ENCODE peak calls at places on chromosomes 5 and 9, in six cellular contexts. J is body of pancreas, I is A673, W is dorsolateral prefrontal cortex, T is cardiac muscle cell, K is Peyer's patch. Y is an unnamed sample.

GRCh38 chr9:35756743-35757526 is 2.9 kb upstream of the MSMP start:
- DNase-seq in J (peak; percentile 86), I (peak; percentile 80), W (peak; percentile 72), T (peak; percentile 17), K (peak; percentile 90), Y (peak; percentile 77)

GRCh38 chr5:89756955-89757354 is 652.6 kb downstream of the CETN3 start:
- DNase-seq in J (peak; percentile 32), I (peak; percentile 16), W (peak; percentile 33), T (peak; percentile 56), K (no peak), Y (no peak)

GRCh38 chr9:92279302-92279701 is 14.2 kb downstream of the IARS1 start:
- DNase-seq in J (no peak), I (no peak), W (no peak), T (no peak), K (no peak), Y (no peak)

GRCh38 chr5:77083088-77083487 is 4.0 kb downstream of the ZBED3 start:
- DNase-seq in J (no peak), I (no peak), W (no peak), T (no peak), K (no peak), Y (no peak)

GRCh38 chr5:128083811-128084227 is 253 bp downstream of the SLC12A2 start:
- DNase-seq in J (no peak), I (no peak), W (no peak), T (peak; percentile 73), K (no peak), Y (no peak)

GRCh38 chr5:167167191-167167590 is 1124.3 kb upstream of the WWC1 start:
- DNase-seq in J (no peak), I (peak; percentile 49), W (no peak), T (no peak), K (no peak), Y (no peak)

GRCh38 chr9:78858266-78858665 is 561.3 kb downstream of the PSAT1 start:
- DNase-seq in J (no peak), I (no peak), W (no peak), T (no peak), K (no peak), Y (no peak)

GRCh38 chr5:40437452-40437861 is 242.3 kb upstream of the PTGER4 start:
- DNase-seq in J (no peak), I (no peak), W (no peak), T (peak; percentile 57), K (peak; percentile 80), Y (no peak)

GRCh38 chr9:37919956-37920335 is 16.0 kb upstream of the SLC25A51 start:
- DNase-seq in J (no peak), I (no peak), W (no peak), T (no peak), K (peak; percentile 10), Y (peak; percentile 11)

GRCh38 chr5:60497706-60498500 is 202.1 kb downstream of the DEPDC1B start:
- DNase-seq in J (no peak), I (no peak), W (no peak), T (peak; percentile 43), K (no peak), Y (no peak)

GRCh38 chr5:151047814-151048425 is 27.5 kb downstream of the GPX3 start:
- DNase-seq in J (no peak), I (peak; percentile 37), W (no peak), T (peak; percentile 38), K (no peak), Y (no peak)

GRCh38 chr9:29285818-29286217 is 1712.5 kb upstream of the C9orf72 start:
- DNase-seq in J (no peak), I (peak; percentile 63), W (no peak), T (peak; percentile 3), K (no peak), Y (no peak)

GRCh38 chr9:113302792-113303418 is at the start of gene RNF183:
- DNase-seq in J (no peak), I (no peak), W (no peak), T (no peak), K (no peak), Y (no peak)

GRCh38 chr5:10124287-10124686 is 125.4 kb downstream of the ATPSCKMT start:
- DNase-seq in J (no peak), I (no peak), W (peak; percentile 93), T (no peak), K (no peak), Y (no peak)

GRCh38 chr5:117623042-117623815 is 1048.6 kb upstream of the SEMA6A start:
- DNase-seq in J (no peak), I (no peak), W (no peak), T (no peak), K (no peak), Y (no peak)

GRCh38 chr9:20580673-20581072 is 41.6 kb downstream of the MLLT3 start:
- DNase-seq in J (no peak), I (no peak), W (no peak), T (no peak), K (no peak), Y (no peak)

GRCh38 chr5:120463991-120464626 is at the start of gene PRR16:
- DNase-seq in J (peak; percentile 58), I (peak; percentile 65), W (peak; percentile 68), T (peak; percentile 76), K (peak; percentile 55), Y (peak; percentile 41)

GRCh38 chr5:173302546-173303155 is 25.6 kb downstream of the STC2 start:
- DNase-seq in J (peak; percentile 50), I (no peak), W (no peak), T (peak; percentile 43), K (no peak), Y (no peak)

GRCh38 chr5:177478711-177479646 is 5.5 kb upstream of the DBN1 start:
- DNase-seq in J (peak; percentile 73), I (no peak), W (no peak), T (peak; percentile 93), K (peak; percentile 73), Y (peak; percentile 77)

GRCh38 chr5:81579525-81579924 is 171.4 kb downstream of the SSBP2 start:
- DNase-seq in J (no peak), I (peak; percentile 92), W (no peak), T (peak; percentile 64), K (no peak), Y (no peak)

GRCh38 chr5:43063731-43064171 is 23.6 kb upstream of the ANXA2R start:
- DNase-seq in J (no peak), I (peak; percentile 67), W (no peak), T (peak; percentile 66), K (no peak), Y (no peak)

GRCh38 chr9:35932732-35933131 is 23.4 kb downstream of the SPAAR start:
- DNase-seq in J (no peak), I (no peak), W (no peak), T (no peak), K (no peak), Y (no peak)

DNA sequence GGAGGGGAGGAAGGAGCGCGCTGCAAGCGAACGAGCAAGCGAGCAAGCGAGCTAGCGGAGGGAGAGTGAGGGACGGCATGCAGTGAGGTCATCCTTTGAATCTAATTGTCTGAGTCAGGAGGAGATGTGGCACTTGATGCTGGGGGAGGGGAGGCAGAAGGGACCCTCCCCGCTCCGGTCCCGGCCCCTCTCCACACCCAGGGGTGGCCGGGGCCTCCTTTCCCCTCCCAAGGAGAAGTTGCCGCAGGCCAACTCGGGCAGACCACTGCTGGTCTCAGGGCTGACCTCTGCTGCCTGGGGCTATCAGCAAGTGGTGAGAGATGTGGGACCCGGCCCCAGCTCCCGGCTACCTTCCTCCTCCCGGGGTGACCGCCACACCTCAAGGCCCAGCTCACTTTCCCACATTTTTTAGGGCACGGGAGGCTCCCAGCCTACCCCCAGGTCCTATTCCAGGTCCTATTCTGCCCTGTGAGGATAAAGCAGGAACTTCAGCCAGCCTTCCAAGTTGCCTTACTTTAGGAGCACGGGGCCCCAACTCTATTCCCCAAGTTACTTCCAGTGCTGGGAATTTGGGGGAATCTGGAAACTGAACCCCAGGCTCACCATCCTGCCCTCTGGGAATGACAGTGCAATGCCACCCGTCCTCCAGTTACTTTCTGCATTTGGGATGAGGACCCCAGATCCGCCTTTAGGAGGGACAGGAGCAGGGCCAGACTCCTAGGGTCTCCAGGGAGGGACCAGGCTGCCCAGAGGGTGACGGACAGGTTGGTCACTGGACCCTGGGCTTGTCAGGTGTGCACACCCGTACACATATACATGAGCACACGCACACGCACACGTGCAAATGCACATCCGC is 11.1 kb downstream of the CNTFR start:
- DNase-seq in J (peak; percentile 17), I (peak; percentile 41), W (peak; percentile 66), T (peak; percentile 60), K (no peak), Y (no peak)
- H3K4me3 ChIP-seq in J (no peak overlapping the region), I (peak overlapping the region; percentile 37), W (peak overlapping the region; percentile 53), T (peak overlapping the region; percentile 14), K (no peak overlapping the region), Y (no peak overlapping the region)

GRCh38 chr9:114395196-114395595 is 7.4 kb upstream of the AKNA start:
- DNase-seq in J (no peak), I (no peak), W (no peak), T (no peak), K (no peak), Y (no peak)
- H3K27ac ChIP-seq in J (no peak overlapping the region), I (no peak overlapping the region), W (peak overlapping the region; percentile 46), T (peak overlapping the region; percentile 60), K (peak overlapping the region; percentile 3), Y (no peak overlapping the region)

DNA sequence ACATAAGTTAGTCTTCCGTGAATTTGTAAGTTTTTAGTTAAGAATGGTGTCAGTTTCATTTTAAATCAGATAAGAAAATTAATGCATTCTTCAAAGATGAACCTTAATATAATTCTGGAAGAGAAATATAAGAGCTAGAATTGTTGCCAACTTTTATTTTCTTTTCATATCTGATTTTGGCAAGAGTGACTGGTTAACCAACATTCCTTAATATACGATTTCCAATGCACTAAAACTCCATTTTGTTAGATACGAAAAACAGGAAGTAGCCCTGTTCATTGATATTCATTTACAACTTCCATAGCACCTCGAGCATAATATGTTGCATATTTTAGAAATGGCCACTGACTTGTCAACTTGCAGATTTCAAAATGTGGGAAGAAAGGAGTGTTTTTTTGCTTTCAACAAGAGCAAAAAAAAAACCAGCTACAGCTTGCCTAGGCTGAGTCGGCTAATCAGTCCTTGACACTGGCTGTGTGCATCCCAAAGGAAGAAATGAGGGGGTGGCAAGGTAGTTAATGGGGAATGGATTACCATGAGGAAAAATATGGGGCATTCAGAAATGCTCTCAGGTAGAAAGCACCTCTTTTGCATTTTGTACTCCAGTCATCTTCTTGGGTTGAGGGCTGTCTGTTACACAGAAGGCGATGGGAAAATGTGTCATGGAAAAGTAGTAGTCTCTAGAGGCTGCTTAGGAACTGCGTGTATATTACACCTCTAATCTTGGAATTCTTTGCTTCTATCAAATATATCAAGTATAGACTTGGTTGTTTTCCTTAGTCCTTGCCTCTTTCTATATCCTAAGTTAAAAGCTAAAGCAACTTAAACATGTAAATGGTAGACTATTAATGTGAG is 3.9 kb downstream of the MAP3K1 start:
- DNase-seq in J (no peak), I (peak; percentile 9), W (no peak), T (peak; percentile 31), K (no peak), Y (no peak)
- H3K4me3 ChIP-seq in J (no peak overlapping the region), I (peak overlapping the region; percentile 20), W (peak overlapping the region; percentile 5), T (peak overlapping the region; percentile 1), K (peak overlapping the region; percentile 5), Y (no peak overlapping the region)

GRCh38 chr5:1723476-1723875 is 76.2 kb downstream of the MRPL36 start:
- DNase-seq in J (no peak), I (no peak), W (no peak), T (no peak), K (no peak), Y (no peak)

GRCh38 chr5:1722877-1723276 is 76.8 kb downstream of the MRPL36 start:
- DNase-seq in J (no peak), I (no peak), W (no peak), T (no peak), K (no peak), Y (no peak)

GRCh38 chr5:1720396-1721110 is 79.1 kb downstream of the MRPL36 start:
- DNase-seq in J (no peak), I (no peak), W (no peak), T (no peak), K (no peak), Y (no peak)

GRCh38 chr5:1718669-1719068 is 81.0 kb downstream of the MRPL36 start:
- DNase-seq in J (no peak), I (no peak), W (no peak), T (no peak), K (no peak), Y (no peak)

GRCh38 chr5:1719860-1720259 is 79.8 kb downstream of the MRPL36 start:
- DNase-seq in J (no peak), I (no peak), W (no peak), T (no peak), K (no peak), Y (no peak)
- H3K27ac ChIP-seq in J (no peak overlapping the region), I (no peak overlapping the region), W (no peak overlapping the region), T (no peak overlapping the region), K (no peak overlapping the region), Y (no peak overlapping the region)